ENCODE peak calls at places on chromosomes 11 and 22, in five cellular contexts. One of them, this sample, is unnamed.

GRCh38 chr11:76885390-76886097 is 24.8 kb downstream of the ACER3 start:
- DNase-seq in fibroblast of pulmonary artery: peak; percentile 77
- DNase-seq in T-cell: no peak
- DNase-seq in hypothalamus: no peak
- DNase-seq in germinal center: no peak
- DNase-seq in this sample: no peak

GRCh38 chr11:36266767-36267166 is 22.5 kb downstream of the COMMD9 start:
- DNase-seq in T-cell: no peak
- DNase-seq in hypothalamus: no peak
- DNase-seq in germinal center: no peak
- DNase-seq in fibroblast of pulmonary artery: no peak
- DNase-seq in this sample: no peak

GRCh38 chr11:42524534-42525227 is 787.1 kb upstream of the API5 start:
- DNase-seq in germinal center: peak; percentile 4
- DNase-seq in T-cell: no peak
- DNase-seq in fibroblast of pulmonary artery: peak; percentile 82
- DNase-seq in hypothalamus: peak; percentile 58
- DNase-seq in this sample: peak; percentile 73

GRCh38 chr11:106178361-106178760 is 100.9 kb downstream of the AASDHPPT start:
- DNase-seq in fibroblast of pulmonary artery: peak; percentile 15
- DNase-seq in hypothalamus: no peak
- DNase-seq in T-cell: no peak
- DNase-seq in germinal center: no peak
- DNase-seq in this sample: no peak

GRCh38 chr11:86869966-86870570 is 69.7 kb downstream of the PRSS23 start:
- DNase-seq in hypothalamus: peak; percentile 16
- DNase-seq in germinal center: peak; percentile 26
- DNase-seq in fibroblast of pulmonary artery: peak; percentile 78
- DNase-seq in T-cell: no peak
- DNase-seq in this sample: peak; percentile 84

GRCh38 chr11:34236572-34236971 is 121.2 kb downstream of the ABTB2 start:
- DNase-seq in T-cell: no peak
- DNase-seq in hypothalamus: no peak
- DNase-seq in fibroblast of pulmonary artery: no peak
- DNase-seq in germinal center: no peak
- DNase-seq in this sample: no peak

GRCh38 chr11:124670732-124671131 is 2.8 kb downstream of the SIAE start:
- DNase-seq in germinal center: peak; percentile 10
- DNase-seq in hypothalamus: no peak
- DNase-seq in fibroblast of pulmonary artery: peak; percentile 71
- DNase-seq in T-cell: peak; percentile 69
- DNase-seq in this sample: no peak

GRCh38 chr11:12901874-12902481 is 107.1 kb upstream of the RASSF10 start:
- DNase-seq in T-cell: no peak
- DNase-seq in fibroblast of pulmonary artery: no peak
- DNase-seq in hypothalamus: no peak
- DNase-seq in germinal center: no peak
- DNase-seq in this sample: peak; percentile 29

GRCh38 chr22:41768420-41768819 is 32.1 kb upstream of the CCDC134 start:
- DNase-seq in germinal center: no peak
- DNase-seq in T-cell: no peak
- DNase-seq in fibroblast of pulmonary artery: peak; percentile 52
- DNase-seq in hypothalamus: no peak
- DNase-seq in this sample: no peak

GRCh38 chr11:123454060-123454651 is 24.1 kb downstream of the GRAMD1B start:
- DNase-seq in T-cell: peak; percentile 44
- DNase-seq in hypothalamus: no peak
- DNase-seq in fibroblast of pulmonary artery: peak; percentile 96
- DNase-seq in germinal center: no peak
- DNase-seq in this sample: no peak

GRCh38 chr22:42865536-42865935 is 8.5 kb upstream of the ARFGAP3 start:
- DNase-seq in hypothalamus: no peak
- DNase-seq in fibroblast of pulmonary artery: no peak
- DNase-seq in germinal center: no peak
- DNase-seq in T-cell: no peak
- DNase-seq in this sample: no peak

GRCh38 chr22:23204541-23205157 is 24.3 kb downstream of the BCR start:
- DNase-seq in germinal center: no peak
- DNase-seq in hypothalamus: no peak
- DNase-seq in fibroblast of pulmonary artery: no peak
- DNase-seq in T-cell: no peak
- DNase-seq in this sample: peak; percentile 54

GRCh38 chr11:57126766-57127400 is 54.9 kb upstream of the LRRC55 start:
- DNase-seq in fibroblast of pulmonary artery: no peak
- DNase-seq in germinal center: no peak
- DNase-seq in hypothalamus: no peak
- DNase-seq in T-cell: no peak
- DNase-seq in this sample: no peak

GRCh38 chr22:42399315-42400271 is 32.6 kb downstream of the NFAM1 start:
- DNase-seq in germinal center: no peak
- DNase-seq in T-cell: no peak
- DNase-seq in hypothalamus: peak; percentile 23
- DNase-seq in fibroblast of pulmonary artery: no peak
- DNase-seq in this sample: no peak

GRCh38 chr11:57903441-57904123 is 120.1 kb upstream of the OR9Q1 start:
- DNase-seq in fibroblast of pulmonary artery: no peak
- DNase-seq in hypothalamus: no peak
- DNase-seq in T-cell: no peak
- DNase-seq in germinal center: no peak
- DNase-seq in this sample: no peak